ENCODE peak calls at places on chromosomes 16 and 17, in five cellular contexts. E is mammary epithelial cell, K is lung, S is uterus, M is HCT116. Z is an unnamed sample.

GRCh38 chr16:77298638-77299360 is 99.6 kb downstream of the SYCE1L start:
- DNase-seq in K (no peak), E (peak), S (peak), M (no peak), Z (peak)

GRCh38 chr17:33049781-33050414 is 58.3 kb downstream of the SPACA3 start:
- DNase-seq in K (no peak), S (peak), M (peak), E (no peak), Z (no peak)

GRCh38 chr16:15643453-15644305 is 725 bp upstream of the MARF1 start:
- DNase-seq in M (peak), K (no peak), S (peak), E (no peak), Z (no peak)

GRCh38 chr16:15672514-15673167 is 22.6 kb downstream of the NDE1 start:
- DNase-seq in S (peak), M (no peak), E (peak), K (peak), Z (peak)

GRCh38 chr17:41717408-41718286 is 5.5 kb downstream of the GAST start:
- DNase-seq in M (no peak), S (no peak), E (peak), K (no peak), Z (no peak)

GRCh38 chr16:46828292-46828691 is 2.7 kb downstream of the C16orf87 start:
- DNase-seq in E (no peak), K (no peak), S (no peak), M (no peak), Z (no peak)

GRCh38 chr17:42378597-42379594 is 9.3 kb downstream of the STAT3 start:
- DNase-seq in E (peak), K (no peak), S (no peak), M (no peak), Z (no peak)

GRCh38 chr17:50565559-50566350 is 5.2 kb downstream of the CACNA1G start:
- DNase-seq in M (no peak), K (no peak), S (no peak), E (no peak), Z (no peak)

GRCh38 chr16:27685802-27686201 is 135.9 kb downstream of the KATNIP start:
- DNase-seq in M (no peak), S (no peak), K (no peak), E (no peak), Z (no peak)

GRCh38 chr17:36095992-36096391 is 6.0 kb upstream of the CCL3 start:
- DNase-seq in M (no peak), K (no peak), S (no peak), E (no peak), Z (no peak)

GRCh38 chr17:46212634-46213435 is 19.6 kb upstream of the KANSL1 start:
- DNase-seq in M (peak), K (peak), E (peak), S (peak), Z (peak)

GRCh38 chr16:81659249-81659648 is 119.8 kb upstream of the PLCG2 start:
- DNase-seq in K (no peak), E (no peak), S (no peak), M (no peak), Z (no peak)

GRCh38 chr17:80861360-80861861 is 130.2 kb upstream of the CHMP6 start:
- DNase-seq in K (no peak), E (no peak), M (no peak), S (no peak), Z (no peak)

GRCh38 chr16:49526966-49527365 is 153.4 kb downstream of the C16orf78 start:
- DNase-seq in E (no peak), M (no peak), S (no peak), K (no peak), Z (no peak)

GRCh38 chr16:86306046-86306644 is 204.2 kb upstream of the FOXF1 start:
- DNase-seq in E (no peak), M (no peak), K (no peak), S (no peak), Z (peak)

GRCh38 chr16:28202147-28202746 is 9.5 kb downstream of the XPO6 start:
- DNase-seq in S (no peak), K (no peak), M (no peak), E (no peak), Z (no peak)

GRCh38 chr17:49234509-49235080 is 4.0 kb upstream of the PHOSPHO1 start:
- DNase-seq in M (no peak), E (no peak), K (no peak), S (no peak), Z (no peak)

GRCh38 chr16:65453646-65454045 is 331.8 kb upstream of the CDH11 start:
- DNase-seq in S (no peak), K (no peak), E (no peak), M (no peak), Z (no peak)

GRCh38 chr16:30924086-30924714 is 828 bp downstream of the FBXL19 start:
- DNase-seq in E (no peak), M (no peak), S (peak), K (no peak), Z (no peak)

GRCh38 chr16:11108466-11108805 is 147.6 kb downstream of the SOCS1 start:
- DNase-seq in K (no peak), S (no peak), E (no peak), M (no peak), Z (no peak)

GRCh38 chr17:67294451-67295199 is 49.6 kb upstream of the HELZ start:
- DNase-seq in E (no peak), K (no peak), M (no peak), S (no peak), Z (no peak)

GRCh38 chr17:39960406-39961053 is 2.3 kb upstream of the GSDMA start:
- DNase-seq in M (no peak), K (no peak), E (no peak), S (no peak), Z (no peak)

GRCh38 chr17:20271016-20271610 is 196.2 kb downstream of the LGALS9B start:
- DNase-seq in M (no peak), K (no peak), S (no peak), E (no peak), Z (no peak)

GRCh38 chr17:64278614-64279013 is 15.6 kb upstream of the TEX2 start:
- DNase-seq in M (peak), S (peak), E (peak), K (no peak), Z (no peak)

GRCh38 chr17:37092701-37093100 is 143.9 kb downstream of the AATF start:
- DNase-seq in E (no peak), K (no peak), M (no peak), S (no peak), Z (no peak)

GRCh38 chr16:17389392-17389791 is 81.4 kb downstream of the XYLT1 start:
- DNase-seq in M (no peak), E (peak), K (no peak), S (no peak), Z (no peak)

GRCh38 chr16:75929056-75929455 is 202.8 kb upstream of the CPHXL start:
- DNase-seq in E (no peak), S (no peak), K (no peak), M (no peak), Z (no peak)

GRCh38 chr17:31248986-31249385 is 48.1 kb downstream of the OMG start:
- DNase-seq in S (no peak), M (no peak), K (no peak), E (peak), Z (peak)

GRCh38 chr17:15307686-15308085 is 33.7 kb downstream of the TEKT3 start:
- DNase-seq in E (no peak), K (no peak), S (peak), M (no peak), Z (no peak)

GRCh38 chr16:46686815-46687473 is 2.0 kb downstream of the VPS35 start:
- DNase-seq in K (no peak), E (no peak), S (no peak), M (no peak), Z (no peak)

DNA sequence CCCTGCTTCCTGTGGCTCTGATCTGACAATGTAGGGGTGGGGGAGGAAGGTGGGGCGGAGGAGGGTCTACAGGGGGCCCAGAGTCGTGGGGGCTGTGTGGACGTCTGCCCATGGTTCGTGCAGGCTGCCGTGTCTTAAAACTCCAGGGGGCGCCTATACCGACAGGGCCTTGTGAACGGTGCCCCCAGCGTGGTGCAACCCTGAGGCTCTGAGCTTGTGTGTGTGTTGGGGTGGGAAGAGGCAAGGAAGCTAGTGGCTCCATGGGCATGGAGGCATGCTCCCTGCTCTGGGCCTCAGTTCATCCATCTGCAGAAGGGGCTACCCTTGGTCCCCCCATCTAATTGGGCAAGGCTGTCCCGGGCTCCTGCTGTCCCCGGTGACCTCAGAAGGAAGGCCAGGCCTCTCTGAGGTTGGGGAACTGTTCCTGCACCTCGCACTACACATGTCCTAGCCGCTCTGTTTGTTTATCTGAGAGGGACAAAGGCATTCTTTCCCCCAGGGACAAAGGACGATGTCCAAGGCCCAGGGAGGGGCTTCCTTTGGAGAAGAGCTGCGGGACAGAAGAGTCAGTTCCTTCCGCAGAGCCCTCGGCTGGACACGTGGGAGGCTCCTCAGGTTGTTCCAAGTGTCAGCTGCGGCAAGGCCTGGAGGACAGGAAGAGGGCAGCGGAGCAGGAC is 13.5 kb downstream of the CA4 start:
- DNase-seq in M (no peak), E (no peak), S (no peak), K (no peak), Z (no peak)
- TF ChIP-seq CTCF in M (peak), E (no peak), S (no peak), K (no peak), Z (no peak)

GRCh38 chr16:7363397-7364053 is 30.9 kb downstream of the RBFOX1 start:
- DNase-seq in S (no peak), K (no peak), M (no peak), E (no peak), Z (no peak)
- H3K4me3 ChIP-seq in S (no peak), K (no peak), M (no peak), E (no peak), Z (no peak)

GRCh38 chr16:88876942-88877526 is 10.6 kb upstream of the PABPN1L start:
- DNase-seq in M (no peak), S (no peak), E (no peak), K (no peak), Z (no peak)

GRCh38 chr16:88879788-88880055 is 13.3 kb upstream of the PABPN1L start:
- DNase-seq in E (no peak), K (no peak), M (no peak), S (no peak), Z (no peak)

GRCh38 chr16:88877564-88878289 is 11.3 kb upstream of the PABPN1L start:
- DNase-seq in E (no peak), K (no peak), M (no peak), S (no peak), Z (no peak)

GRCh38 chr16:88878967-88879787 is 12.7 kb upstream of the PABPN1L start:
- DNase-seq in K (no peak), M (no peak), E (peak), S (no peak), Z (no peak)

GRCh38 chr16:88878356-88878755 is 11.9 kb upstream of the PABPN1L start:
- DNase-seq in E (no peak), M (no peak), S (no peak), K (no peak), Z (no peak)
- TF ChIP-seq CTCF in E (no peak), M (no peak), S (no peak), K (no peak), Z (no peak)

GRCh38 chr16:801584-802363 is 1.2 kb upstream of the GNG13 start:
- DNase-seq in K (no peak), E (no peak), M (no peak), S (no peak), Z (no peak)
- H3K4me3 ChIP-seq in K (no peak), E (no peak), M (no peak), S (no peak), Z (no peak)

DNA sequence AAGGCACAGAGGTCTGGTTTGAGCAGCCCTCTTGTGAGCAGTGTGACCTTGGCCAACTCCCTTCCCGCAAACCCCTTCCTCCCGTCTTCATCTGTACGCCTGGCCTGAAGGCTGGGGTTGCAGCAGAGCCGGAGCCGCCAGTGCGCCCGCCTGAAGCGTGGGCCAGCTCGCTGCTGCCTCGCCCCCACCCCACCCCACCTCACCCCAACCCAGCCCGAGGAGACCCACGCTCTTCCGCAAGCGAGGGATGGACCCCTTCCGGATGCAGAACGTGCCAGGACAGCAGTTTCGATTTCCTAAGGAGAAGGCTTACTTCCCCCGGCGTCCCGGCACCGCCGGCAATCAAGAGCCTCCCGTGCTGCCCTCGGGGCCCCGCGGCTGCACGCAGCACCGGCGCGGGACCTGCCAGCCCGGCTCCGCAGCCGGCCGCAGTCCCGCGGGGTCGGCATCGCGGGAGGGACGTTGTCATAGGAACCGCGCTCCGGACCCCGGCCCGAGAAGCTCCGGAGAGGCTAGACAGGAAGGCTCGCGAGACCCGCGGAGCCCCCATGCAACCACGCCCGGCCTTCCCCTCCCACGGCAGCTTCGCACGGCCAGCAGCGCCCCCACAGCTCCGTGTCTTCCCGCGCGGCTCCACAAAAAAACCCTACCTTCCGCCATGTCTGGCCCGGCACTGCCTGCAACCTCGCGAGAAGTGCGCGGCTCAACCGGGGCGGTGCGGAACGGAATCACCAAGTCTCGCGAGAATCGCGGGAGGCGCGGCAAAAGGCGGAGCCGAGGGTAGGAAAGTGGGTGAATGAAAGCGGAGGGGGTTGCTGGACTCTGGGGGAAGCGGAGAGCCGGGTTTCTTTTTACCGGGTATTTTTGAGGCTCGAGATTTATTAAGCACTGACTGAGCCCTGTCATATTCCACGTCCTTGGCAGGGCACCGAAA is at the start of gene ANKFY1:
- DNase-seq in S (peak), E (peak), K (peak), M (peak), Z (peak)
- TF ChIP-seq CTCF in S (peak), E (no peak), K (no peak), M (no peak), Z (peak)

GRCh38 chr16:58462997-58463891 is 36.7 kb upstream of the NDRG4 start:
- DNase-seq in M (no peak), S (no peak), K (no peak), E (no peak), Z (no peak)

GRCh38 chr16:58461640-58462039 is 38.3 kb upstream of the NDRG4 start:
- DNase-seq in S (no peak), K (no peak), E (no peak), M (no peak), Z (no peak)

GRCh38 chr16:58462089-58462488 is 37.9 kb upstream of the NDRG4 start:
- DNase-seq in E (no peak), M (no peak), K (no peak), S (no peak), Z (no peak)

GRCh38 chr16:58461056-58461455 is 38.9 kb upstream of the NDRG4 start:
- DNase-seq in K (no peak), E (peak), S (no peak), M (peak), Z (no peak)

DNA sequence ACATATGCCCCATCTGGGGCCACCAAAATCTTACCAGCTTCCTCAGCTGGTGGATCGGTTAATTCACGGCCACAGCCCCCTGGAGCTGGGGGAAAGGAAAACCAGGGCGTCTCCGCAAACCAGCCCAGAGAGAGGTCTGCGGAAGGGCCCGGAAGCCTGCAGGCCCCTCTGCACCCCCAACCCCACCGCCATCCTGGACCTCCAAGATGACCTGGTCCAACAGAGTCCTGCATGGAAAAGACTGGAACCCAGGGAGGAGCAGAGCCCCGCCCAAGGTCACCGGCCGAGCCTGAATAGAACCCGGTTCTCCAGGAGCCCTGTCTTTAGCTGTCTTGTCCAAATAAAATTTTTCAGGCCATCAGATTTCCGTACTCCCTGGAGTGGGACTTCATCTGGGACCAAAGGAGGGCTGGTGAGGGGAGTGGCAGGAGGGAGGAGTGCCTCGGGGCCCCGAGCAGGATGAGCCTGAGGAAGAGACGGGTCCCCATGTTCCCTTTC is 37.4 kb upstream of the NDRG4 start:
- DNase-seq in M (no peak), S (no peak), K (no peak), E (no peak), Z (no peak)
- H3K4me3 ChIP-seq in M (no peak), S (no peak), K (no peak), E (no peak), Z (no peak)

GRCh38 chr16:6725634-6726331 is 606.9 kb upstream of the RBFOX1 start:
- DNase-seq in S (no peak), E (no peak), M (no peak), K (no peak), Z (no peak)
- TF ChIP-seq CTCF in S (no peak), E (no peak), M (no peak), K (no peak), Z (no peak)

GRCh38 chr16:69706256-69706974 is 19.9 kb downstream of the NQO1 start:
- DNase-seq in S (no peak), M (no peak), E (peak), K (no peak), Z (no peak)

GRCh38 chr16:69701452-69701851 is 24.9 kb downstream of the NQO1 start:
- DNase-seq in K (no peak), E (no peak), M (no peak), S (no peak), Z (no peak)

GRCh38 chr16:69706975-69707340 is 19.4 kb downstream of the NQO1 start:
- DNase-seq in S (no peak), M (no peak), K (no peak), E (no peak), Z (no peak)

GRCh38 chr16:69701866-69702265 is 24.5 kb downstream of the NQO1 start:
- DNase-seq in E (no peak), M (no peak), K (no peak), S (no peak), Z (no peak)

DNA sequence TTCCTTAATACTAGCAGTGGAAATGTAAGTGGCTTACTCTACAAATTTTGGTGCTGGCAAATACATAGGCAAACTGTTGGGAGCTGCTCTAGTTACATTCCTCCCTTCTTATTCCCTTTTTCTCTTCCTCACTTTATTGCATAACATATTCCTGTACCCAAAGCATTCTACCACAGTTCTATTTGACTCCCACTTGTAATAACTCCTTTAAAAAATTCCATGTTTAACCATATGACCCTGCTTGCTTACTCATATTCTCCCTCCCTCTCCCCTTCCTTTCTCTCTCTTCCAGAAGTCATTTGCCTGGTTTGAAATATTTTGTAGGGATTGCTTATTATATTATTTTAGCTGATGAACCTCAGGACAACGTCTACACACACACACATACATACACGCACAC is 22.7 kb downstream of the NQO1 start:
- DNase-seq in E (no peak), M (no peak), K (no peak), S (no peak), Z (no peak)
- H3K4me3 ChIP-seq in E (no peak), M (no peak), K (no peak), S (no peak), Z (no peak)